ENCODE peak calls at places on chromosomes 13 and 19, in seven cellular contexts. J is mesenchymal stem cell, K is mesendoderm, P is H9, S is neuronal stem cell, W is H1, G is trophoblast cell. A is an unnamed sample.

GRCh38 chr19:23596872-23597271 is 90.1 kb downstream of the ZNF675 start:
- DNase-seq in J (no peak), W (no peak), G (no peak), K (no peak), P (no peak), S (no peak), A (no peak)

GRCh38 chr19:23766951-23767350 is 8.3 kb upstream of the ZNF681 start:
- DNase-seq in J (no peak), S (no peak), G (no peak), P (no peak), W (no peak), K (no peak), A (no peak)

GRCh38 chr19:46886546-46887239 is 25.9 kb downstream of the ARHGAP35 start:
- DNase-seq in P (no peak), J (no peak), K (no peak), S (no peak), G (no peak), W (no peak), A (peak; percentile 30)

GRCh38 chr13:73366241-73366640 is 307.4 kb downstream of the KLF5 start:
- DNase-seq in K (no peak), J (no peak), G (no peak), P (no peak), S (no peak), W (no peak), A (no peak)

GRCh38 chr13:75326173-75327131 is 155.5 kb downstream of the TBC1D4 start:
- DNase-seq in W (no peak), J (peak; percentile 75), G (peak; percentile 31), S (no peak), K (peak; percentile 91), P (no peak), A (peak; percentile 53)

GRCh38 chr19:30631035-30631375 is 258.8 kb downstream of the ZNF536 start:
- DNase-seq in S (no peak), W (no peak), K (no peak), P (no peak), G (no peak), J (no peak), A (no peak)

GRCh38 chr19:19816679-19817078 is 4.9 kb downstream of the ZNF506 start:
- DNase-seq in S (no peak), G (no peak), K (peak; percentile 17), P (no peak), J (no peak), W (no peak), A (no peak)

GRCh38 chr13:103883698-103884097 is 817.5 kb upstream of the SLC10A2 start:
- DNase-seq in P (no peak), W (no peak), K (peak; percentile 1), J (peak; percentile 25), G (peak; percentile 39), S (no peak), A (peak; percentile 25)

GRCh38 chr13:39110518-39111097 is 72.4 kb downstream of the NHLRC3 start:
- DNase-seq in P (no peak), K (no peak), W (no peak), J (no peak), G (peak; percentile 42), S (no peak), A (no peak)

GRCh38 chr19:1893791-1894190 is 8.5 kb upstream of the ABHD17A start:
- DNase-seq in K (peak; percentile 60), J (no peak), W (no peak), G (no peak), S (no peak), P (peak; percentile 33), A (no peak)
- H2BK5ac ChIP-seq in K (no peak overlapping the region), J (no peak overlapping the region), W (no peak overlapping the region), G (no peak overlapping the region), S (no peak overlapping the region), P (no peak overlapping the region), A (no peak overlapping the region)

DNA sequence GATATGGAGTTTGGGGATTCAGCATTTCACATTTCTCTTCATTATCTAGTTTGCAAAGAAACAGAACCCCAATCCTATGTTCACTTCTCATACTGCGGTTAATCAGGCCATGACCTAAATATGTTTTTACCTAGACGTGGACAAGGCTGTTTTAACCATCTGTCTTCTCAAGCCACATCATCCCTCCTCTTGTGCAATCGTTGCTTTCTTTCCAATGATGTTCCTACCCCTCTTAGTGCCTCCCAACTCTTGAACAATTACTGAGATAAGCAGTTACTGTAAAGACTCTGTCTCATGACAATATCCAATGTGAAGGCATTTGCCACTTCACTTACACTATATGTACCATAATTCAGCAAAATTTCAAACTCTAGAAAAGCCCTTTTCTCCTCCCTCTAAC is 406.2 kb downstream of the LIG4 start:
- DNase-seq in P (no peak), J (peak; percentile 41), K (no peak), S (no peak), W (no peak), G (no peak), A (peak; percentile 52)
- H2BK5ac ChIP-seq in P (no peak overlapping the region), J (no peak overlapping the region), K (no peak overlapping the region), S (no peak overlapping the region), W (no peak overlapping the region), G (no peak overlapping the region), A (peak overlapping the region; percentile 28)

GRCh38 chr19:16365300-16365996 is 40.8 kb downstream of the KLF2 start:
- DNase-seq in K (no peak), J (no peak), S (no peak), P (no peak), G (no peak), W (no peak), A (no peak)
- H2BK5ac ChIP-seq in K (no peak overlapping the region), J (no peak overlapping the region), S (no peak overlapping the region), P (no peak overlapping the region), G (no peak overlapping the region), W (no peak overlapping the region), A (no peak overlapping the region)

DNA sequence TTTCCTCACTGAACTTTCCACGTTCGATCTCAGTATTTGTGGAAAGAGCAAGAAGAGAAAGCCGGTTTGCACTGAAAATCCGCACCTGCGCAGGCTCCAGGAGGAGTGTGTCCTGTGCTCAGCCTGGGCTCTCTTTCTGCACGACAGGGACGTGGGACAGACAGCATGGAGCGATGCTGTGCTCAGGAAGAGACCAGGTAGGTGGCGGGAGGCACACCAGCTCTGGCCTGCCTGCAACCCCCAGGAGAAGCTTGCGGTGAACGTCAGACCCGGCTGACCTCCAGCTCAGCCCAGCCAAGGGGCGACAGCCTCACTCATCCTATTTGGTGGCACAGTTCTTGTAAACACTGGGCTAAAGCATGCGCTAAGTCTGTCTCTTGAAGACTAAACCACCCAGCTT is 35.9 kb downstream of the NAXD start:
- DNase-seq in S (no peak), W (peak; percentile 38), G (no peak), P (no peak), K (no peak), J (no peak), A (no peak)
- H2BK5ac ChIP-seq in S (no peak overlapping the region), W (no peak overlapping the region), G (no peak overlapping the region), P (no peak overlapping the region), K (no peak overlapping the region), J (no peak overlapping the region), A (no peak overlapping the region)

GRCh38 chr19:11705474-11705873 is 33.3 kb downstream of the ZNF823 start:
- DNase-seq in S (no peak), W (no peak), J (no peak), G (no peak), P (no peak), K (no peak), A (no peak)

GRCh38 chr19:11710313-11710712 is 28.4 kb downstream of the ZNF823 start:
- DNase-seq in J (no peak), P (no peak), G (peak; percentile 24), W (no peak), S (no peak), K (no peak), A (no peak)

DNA sequence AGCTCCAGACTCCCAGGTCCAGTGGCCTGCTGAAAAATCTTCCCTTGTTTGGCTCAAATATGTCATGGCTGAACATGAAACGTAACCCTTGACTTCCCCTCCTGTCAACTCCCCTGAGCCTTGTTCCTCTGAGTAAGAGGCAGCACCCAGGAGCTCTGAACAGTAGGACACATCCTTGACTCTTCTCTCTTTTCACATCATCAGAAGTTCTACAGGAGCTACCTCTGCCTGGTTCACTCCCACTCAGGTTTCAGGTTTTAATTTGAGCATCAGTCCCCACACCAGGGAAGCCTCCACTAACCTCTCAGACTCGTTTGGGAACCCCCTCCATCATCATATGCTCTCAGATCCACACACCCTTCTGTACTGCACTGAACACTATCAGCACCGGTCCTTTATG is 30.3 kb downstream of the ZNF823 start:
- DNase-seq in W (no peak), P (no peak), K (no peak), J (no peak), S (no peak), G (peak; percentile 31), A (no peak)
- H2BK5ac ChIP-seq in W (no peak overlapping the region), P (no peak overlapping the region), K (no peak overlapping the region), J (no peak overlapping the region), S (no peak overlapping the region), G (no peak overlapping the region), A (no peak overlapping the region)

DNA sequence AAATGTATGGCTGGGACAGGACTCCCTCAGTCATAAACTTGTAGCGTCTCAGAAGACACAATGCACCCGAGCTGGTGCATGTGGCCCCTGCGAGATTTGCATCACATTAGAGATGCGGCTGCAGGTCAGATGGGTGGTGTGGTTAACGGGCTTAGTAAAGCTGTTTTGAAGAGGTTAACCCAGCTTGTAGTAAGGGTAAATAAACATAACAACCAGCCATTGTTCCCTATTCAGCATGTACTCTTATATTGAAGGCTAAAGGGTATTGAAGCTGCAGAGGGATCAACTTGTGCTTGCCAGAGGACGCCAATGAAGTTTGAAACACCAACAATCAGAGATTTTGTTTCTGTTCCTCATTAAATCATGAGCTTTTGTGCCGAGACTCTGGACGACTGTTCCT is 79.4 kb downstream of the ZIC5 start:
- DNase-seq in G (no peak), K (no peak), P (peak; percentile 81), J (no peak), S (peak; percentile 43), W (peak; percentile 49), A (no peak)
- H2BK5ac ChIP-seq in G (no peak overlapping the region), K (no peak overlapping the region), P (no peak overlapping the region), J (no peak overlapping the region), S (no peak overlapping the region), W (no peak overlapping the region), A (no peak overlapping the region)

GRCh38 chr13:52353116-52353718 is 52.8 kb downstream of the THSD1 start:
- DNase-seq in S (no peak), G (no peak), P (no peak), W (no peak), K (no peak), J (no peak), A (peak; percentile 75)
- H2BK5ac ChIP-seq in S (no peak overlapping the region), G (no peak overlapping the region), P (no peak overlapping the region), W (no peak overlapping the region), K (no peak overlapping the region), J (no peak overlapping the region), A (no peak overlapping the region)

DNA sequence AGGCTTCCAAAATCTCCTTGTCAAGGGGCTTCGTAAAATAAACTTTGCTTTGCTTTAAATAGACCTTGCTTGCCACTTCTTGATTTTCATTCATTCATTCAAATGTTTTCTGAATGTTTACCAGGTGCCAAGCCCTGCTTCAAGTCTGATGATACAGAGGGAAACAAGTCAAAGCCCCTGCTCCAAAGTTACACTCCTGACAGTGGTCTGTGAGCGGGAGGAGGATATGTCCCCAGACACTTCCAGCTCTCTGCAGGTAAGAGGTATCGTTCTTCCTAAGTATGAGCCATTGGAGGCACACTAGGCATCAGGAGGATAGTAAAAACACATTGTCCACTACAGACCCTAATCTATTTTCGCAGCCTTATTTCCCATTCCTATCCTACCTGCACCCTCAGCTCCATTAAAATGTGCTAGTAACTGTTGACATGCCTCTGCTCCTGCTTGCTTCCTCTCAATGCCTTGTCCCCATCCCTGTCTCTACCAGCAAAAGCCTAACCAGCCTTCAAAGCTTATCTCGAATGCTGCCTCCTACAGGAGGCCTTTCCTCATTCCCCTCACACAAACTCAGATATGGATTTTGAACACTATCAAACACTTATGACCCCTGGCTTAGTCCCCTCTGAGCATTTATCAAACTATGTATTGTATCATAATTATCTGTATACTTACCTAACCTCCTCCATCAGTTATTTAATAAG is 6.2 kb upstream of the WBP4 start:
- DNase-seq in S (no peak), J (no peak), P (no peak), G (no peak), K (peak; percentile 52), W (no peak), A (no peak)
- H2BK5ac ChIP-seq in S (no peak overlapping the region), J (no peak overlapping the region), P (no peak overlapping the region), G (no peak overlapping the region), K (no peak overlapping the region), W (no peak overlapping the region), A (no peak overlapping the region)